ENCODE peak calls at places on chromosomes 7 and 10, in five cellular contexts. H is kidney glomerular epithelial cell; E is EL; Q is CD4-positive, alpha-beta T cell; A is upper lobe of right lung. V is an unnamed sample.

GRCh38 chr10:89466599-89467035 is 52.2 kb downstream of the IFIT5 start:
- DNase-seq in H (no peak), Q (no peak), A (no peak), E (peak; percentile 59), V (no peak)

GRCh38 chr10:68735119-68735518 is 14.1 kb downstream of the CCAR1 start:
- DNase-seq in Q (no peak), E (no peak), A (no peak), H (no peak), V (no peak)

GRCh38 chr10:104371753-104372152 is 18.1 kb downstream of the CFAP58 start:
- DNase-seq in H (no peak), Q (no peak), E (no peak), A (no peak), V (no peak)

GRCh38 chr7:877312-878232 is 1.2 kb downstream of the GET4 start:
- DNase-seq in A (peak; percentile 77), E (no peak), H (no peak), Q (no peak), V (no peak)

GRCh38 chr7:148912758-148913541 is 28.9 kb upstream of the EZH2 start:
- DNase-seq in Q (no peak), H (no peak), A (no peak), E (no peak), V (no peak)

GRCh38 chr10:26269754-26270153 is 53.2 kb downstream of the GAD2 start:
- DNase-seq in Q (no peak), E (peak; percentile 38), H (peak; percentile 26), A (no peak), V (no peak)

GRCh38 chr7:66213637-66214036 is 8.5 kb downstream of the TPST1 start:
- DNase-seq in A (no peak), Q (no peak), H (no peak), E (peak; percentile 22), V (no peak)

GRCh38 chr7:1027285-1028043 is 16.9 kb upstream of the GPR146 start:
- DNase-seq in H (peak; percentile 33), Q (no peak), E (peak; percentile 36), A (peak; percentile 80), V (no peak)

GRCh38 chr10:104099274-104099673 is 13.6 kb upstream of the COL17A1 start:
- DNase-seq in A (no peak), E (peak; percentile 13), Q (no peak), H (no peak), V (no peak)

GRCh38 chr10:9342865-9343450 is 1288.5 kb downstream of the GATA3 start:
- DNase-seq in H (peak; percentile 51), E (peak; percentile 28), Q (no peak), A (no peak), V (no peak)

GRCh38 chr10:122342293-122343134 is 32.0 kb upstream of the PLEKHA1 start:
- DNase-seq in A (no peak), Q (peak; percentile 49), H (peak; percentile 19), E (peak; percentile 51), V (peak; percentile 28)

GRCh38 chr7:106862317-106863183 is 2.5 kb upstream of the PIK3CG start:
- DNase-seq in A (no peak), Q (no peak), E (no peak), H (no peak), V (no peak)

GRCh38 chr10:4217653-4218052 is 432.6 kb upstream of the KLF6 start:
- DNase-seq in H (no peak), A (no peak), E (no peak), Q (no peak), V (no peak)

GRCh38 chr7:130732980-130733865 is 784 bp downstream of the KLF14 start:
- DNase-seq in E (peak; percentile 4), A (peak; percentile 64), H (no peak), Q (no peak), V (peak; percentile 10)

GRCh38 chr7:155999631-156000489 is 187.6 kb upstream of the SHH start:
- DNase-seq in A (no peak), Q (no peak), E (no peak), H (no peak), V (no peak)

GRCh38 chr10:73799899-73800559 is 11.4 kb downstream of the NDST2 start:
- DNase-seq in H (no peak), Q (no peak), E (no peak), A (peak; percentile 58), V (no peak)

GRCh38 chr7:10560497-10560896 is 413.2 kb upstream of the PHF14 start:
- DNase-seq in Q (no peak), A (no peak), E (no peak), H (no peak), V (no peak)

GRCh38 chr7:78020131-78020873 is 221.7 kb downstream of the PHTF2 start:
- DNase-seq in H (peak; percentile 69), E (peak; percentile 79), A (no peak), Q (no peak), V (no peak)

GRCh38 chr10:11560076-11560709 is 51.3 kb downstream of the USP6NL start:
- DNase-seq in H (peak; percentile 51), Q (no peak), E (no peak), A (no peak), V (no peak)

GRCh38 chr10:62815373-62816111 is 624 bp downstream of the EGR2 start:
- DNase-seq in H (no peak), E (peak; percentile 23), Q (no peak), A (peak; percentile 68), V (no peak)

GRCh38 chr7:48708635-48709034 is 215.7 kb upstream of the CDC14C start:
- DNase-seq in H (no peak), E (no peak), Q (no peak), A (no peak), V (no peak)

GRCh38 chr7:131487217-131487616 is 69.2 kb downstream of the PODXL start:
- DNase-seq in H (no peak), E (no peak), Q (no peak), A (no peak), V (no peak)

GRCh38 chr7:23963461-23963860 is 253.4 kb downstream of the STK31 start:
- DNase-seq in H (no peak), Q (no peak), E (no peak), A (no peak), V (no peak)

GRCh38 chr7:99171731-99172130 is 27.8 kb upstream of the SMURF1 start:
- DNase-seq in Q (no peak), A (no peak), H (no peak), E (no peak), V (no peak)

V was measured in T-helper 17 cell.